ENCODE peak calls at places on chromosome X, in four cellular contexts. One of them, this sample, is unnamed.

GRCh38 chrX:150649096-150649870 is 43.9 kb upstream of the MTMR1 start:
- DNase-seq in CD8-positive, alpha-beta T cell: no peak
- DNase-seq in DND-41: no peak
- DNase-seq in K562: no peak
- DNase-seq in this sample: no peak

GRCh38 chrX:6228720-6229119 is at the start of gene NLGN4X:
- DNase-seq in CD8-positive, alpha-beta T cell: no peak
- DNase-seq in DND-41: peak
- DNase-seq in K562: no peak
- DNase-seq in this sample: no peak

GRCh38 chrX:91414710-91415109 is 19.9 kb upstream of the PABPC5 start:
- DNase-seq in DND-41: no peak
- DNase-seq in K562: no peak
- DNase-seq in CD8-positive, alpha-beta T cell: no peak
- DNase-seq in this sample: no peak

GRCh38 chrX:9530848-9531274 is 66.0 kb downstream of the TBL1X start:
- DNase-seq in DND-41: peak
- DNase-seq in K562: peak
- DNase-seq in CD8-positive, alpha-beta T cell: peak
- DNase-seq in this sample: no peak

GRCh38 chrX:17635231-17635630 is 102.1 kb upstream of the SCML1 start:
- DNase-seq in DND-41: no peak
- DNase-seq in K562: no peak
- DNase-seq in CD8-positive, alpha-beta T cell: no peak
- DNase-seq in this sample: peak

GRCh38 chrX:3806630-3807029 is 93.2 kb upstream of the PRKX start:
- DNase-seq in CD8-positive, alpha-beta T cell: no peak
- DNase-seq in K562: no peak
- DNase-seq in DND-41: no peak
- DNase-seq in this sample: no peak

GRCh38 chrX:26851981-26852380 is 611.2 kb downstream of the PPP4R3C start:
- DNase-seq in CD8-positive, alpha-beta T cell: no peak
- DNase-seq in DND-41: no peak
- DNase-seq in K562: no peak
- DNase-seq in this sample: no peak

GRCh38 chrX:32839781-32840180 is 371.6 kb downstream of the DMD start:
- DNase-seq in DND-41: no peak
- DNase-seq in CD8-positive, alpha-beta T cell: no peak
- DNase-seq in K562: no peak
- DNase-seq in this sample: no peak

GRCh38 chrX:45719751-45720501 is 519.2 kb upstream of the DIPK2B start:
- DNase-seq in CD8-positive, alpha-beta T cell: no peak
- DNase-seq in K562: no peak
- DNase-seq in DND-41: no peak
- DNase-seq in this sample: no peak

GRCh38 chrX:37753384-37753783 is 26.5 kb upstream of the CYBB start:
- DNase-seq in CD8-positive, alpha-beta T cell: no peak
- DNase-seq in K562: no peak
- DNase-seq in DND-41: no peak
- DNase-seq in this sample: no peak

GRCh38 chrX:119784747-119785446 is 6.5 kb downstream of the RPL39 start:
- DNase-seq in CD8-positive, alpha-beta T cell: peak
- DNase-seq in K562: peak
- DNase-seq in DND-41: peak
- DNase-seq in this sample: no peak

DNA sequence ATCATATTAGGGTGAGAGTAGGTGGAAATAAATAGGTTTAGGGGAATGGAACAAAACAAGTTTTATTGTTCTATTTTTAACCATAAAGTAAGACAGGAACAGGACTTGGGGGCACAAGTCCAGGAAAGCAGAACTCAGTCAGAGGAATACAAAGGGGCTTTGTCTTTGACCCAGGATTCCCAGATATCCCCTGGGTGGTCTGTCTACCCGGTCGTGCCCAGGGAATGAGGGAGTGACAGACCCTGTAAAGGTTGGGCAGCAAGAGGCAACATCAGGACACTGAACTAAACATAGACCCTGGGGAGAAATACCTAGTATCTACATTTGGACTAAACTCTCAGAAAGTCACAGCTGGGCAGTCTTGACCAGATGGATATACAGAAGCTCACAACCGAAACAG is 50.6 kb downstream of the PTCHD1 start:
- DNase-seq in K562: no peak
- DNase-seq in CD8-positive, alpha-beta T cell: no peak
- DNase-seq in DND-41: no peak
- DNase-seq in this sample: no peak
- TF ChIP-seq CTCF in K562: no peak
- TF ChIP-seq CTCF in CD8-positive, alpha-beta T cell: no peak
- TF ChIP-seq CTCF in DND-41: no peak
- TF ChIP-seq CTCF in this sample: no peak

GRCh38 chrX:134782796-134783195 is 124.5 kb upstream of the PLAC1 start:
- DNase-seq in CD8-positive, alpha-beta T cell: no peak
- DNase-seq in K562: no peak
- DNase-seq in DND-41: no peak
- DNase-seq in this sample: no peak
- TF ChIP-seq CTCF in CD8-positive, alpha-beta T cell: no peak
- TF ChIP-seq CTCF in K562: peak
- TF ChIP-seq CTCF in DND-41: peak
- TF ChIP-seq CTCF in this sample: peak

GRCh38 chrX:154091678-154092077 is 5.8 kb downstream of the MECP2 start:
- DNase-seq in K562: no peak
- DNase-seq in DND-41: no peak
- DNase-seq in CD8-positive, alpha-beta T cell: no peak
- DNase-seq in this sample: no peak
- TF ChIP-seq CTCF in K562: no peak
- TF ChIP-seq CTCF in DND-41: no peak
- TF ChIP-seq CTCF in CD8-positive, alpha-beta T cell: no peak
- TF ChIP-seq CTCF in this sample: no peak

GRCh38 chrX:2627272-2627867 is 63.7 kb upstream of the CD99 start:
- DNase-seq in K562: peak
- DNase-seq in DND-41: peak
- DNase-seq in CD8-positive, alpha-beta T cell: peak
- DNase-seq in this sample: no peak
- TF ChIP-seq CTCF in K562: peak
- TF ChIP-seq CTCF in DND-41: peak
- TF ChIP-seq CTCF in CD8-positive, alpha-beta T cell: peak
- TF ChIP-seq CTCF in this sample: peak

DNA sequence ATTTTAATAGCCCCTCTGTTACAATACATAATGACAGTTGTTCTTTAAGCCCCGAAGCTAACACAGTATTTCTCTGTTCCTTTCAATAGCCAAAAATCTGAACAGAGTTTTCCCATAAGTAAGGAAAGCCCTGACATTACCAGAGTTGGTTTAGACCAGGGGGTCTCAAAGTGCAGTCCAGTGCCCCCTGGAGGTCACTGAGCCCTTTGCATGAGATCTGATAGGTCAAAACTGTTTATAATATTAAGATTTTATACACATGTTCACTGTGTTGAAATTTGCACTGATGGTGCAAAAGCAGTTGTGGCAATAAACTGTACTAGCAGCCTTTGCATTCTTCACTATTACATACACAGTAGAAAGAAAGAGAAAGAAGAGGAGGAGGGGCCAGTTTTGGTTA is 177.1 kb downstream of the SPANXN3 start:
- DNase-seq in DND-41: no peak
- DNase-seq in CD8-positive, alpha-beta T cell: no peak
- DNase-seq in K562: no peak
- DNase-seq in this sample: no peak
- TF ChIP-seq CTCF in DND-41: no peak
- TF ChIP-seq CTCF in CD8-positive, alpha-beta T cell: no peak
- TF ChIP-seq CTCF in K562: no peak
- TF ChIP-seq CTCF in this sample: peak

DNA sequence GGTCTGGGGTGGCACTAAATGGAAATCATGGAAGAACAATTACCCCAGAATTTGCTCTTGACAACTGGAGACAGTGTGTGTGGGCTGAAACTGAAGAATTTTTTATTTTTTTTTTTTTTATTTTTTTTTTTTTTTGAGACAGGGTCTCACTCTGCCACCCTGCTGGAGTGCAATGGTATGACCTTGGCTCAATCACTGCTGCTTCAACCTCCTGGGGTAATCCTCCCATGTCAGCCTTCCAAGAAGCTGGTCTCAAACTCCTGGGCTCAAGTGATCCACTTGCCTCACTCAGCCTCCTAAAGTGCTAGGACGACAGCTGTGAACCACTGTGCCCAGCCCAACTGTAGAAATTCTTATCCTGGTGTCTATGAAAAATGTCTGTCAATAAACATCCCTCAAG is 127.9 kb upstream of the MAP3K15 start:
- DNase-seq in CD8-positive, alpha-beta T cell: no peak
- DNase-seq in K562: no peak
- DNase-seq in DND-41: no peak
- DNase-seq in this sample: no peak
- TF ChIP-seq CTCF in CD8-positive, alpha-beta T cell: no peak
- TF ChIP-seq CTCF in K562: no peak
- TF ChIP-seq CTCF in DND-41: no peak
- TF ChIP-seq CTCF in this sample: peak

DNA sequence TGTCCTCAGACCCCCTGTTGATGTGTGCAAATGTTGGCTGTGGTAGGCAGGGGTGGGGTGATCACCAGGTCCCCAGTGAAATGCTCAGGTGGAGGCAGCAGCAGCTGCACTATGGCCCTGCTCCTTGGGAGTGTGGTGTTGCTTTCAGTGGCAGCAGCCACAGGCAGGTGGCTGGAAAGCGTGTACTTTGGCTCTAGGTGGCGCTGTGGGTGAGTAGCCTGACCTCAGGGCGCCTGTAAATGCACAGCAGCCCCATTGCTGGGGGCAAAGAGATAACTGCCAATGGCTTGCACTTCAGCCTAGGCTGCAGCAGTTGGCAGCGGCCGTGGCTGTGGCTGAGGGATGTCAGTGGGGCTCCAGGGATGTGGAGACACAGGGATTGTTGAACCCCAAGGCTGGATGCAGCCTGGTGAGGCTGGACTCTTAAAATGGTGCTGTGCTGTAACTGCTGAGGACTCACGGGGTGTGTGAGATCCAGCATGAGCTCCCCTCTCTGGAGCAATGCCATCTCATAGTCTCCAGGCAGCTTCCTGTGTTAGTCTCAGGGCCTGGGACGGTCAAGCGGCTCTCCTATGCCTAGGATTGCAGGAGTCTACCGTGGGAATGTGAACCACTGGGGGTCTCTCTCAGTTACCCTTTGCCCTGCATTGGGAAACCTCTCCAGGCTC is 421.7 kb upstream of the HTR2C start:
- DNase-seq in K562: no peak
- DNase-seq in CD8-positive, alpha-beta T cell: no peak
- DNase-seq in DND-41: no peak
- DNase-seq in this sample: no peak
- TF ChIP-seq CTCF in K562: peak
- TF ChIP-seq CTCF in CD8-positive, alpha-beta T cell: no peak
- TF ChIP-seq CTCF in DND-41: peak
- TF ChIP-seq CTCF in this sample: peak

GRCh38 chrX:23919706-23920320 is 12.0 kb downstream of the CXorf58 start:
- DNase-seq in CD8-positive, alpha-beta T cell: no peak
- DNase-seq in DND-41: no peak
- DNase-seq in K562: no peak
- DNase-seq in this sample: no peak
- TF ChIP-seq CTCF in CD8-positive, alpha-beta T cell: no peak
- TF ChIP-seq CTCF in DND-41: no peak
- TF ChIP-seq CTCF in K562: peak
- TF ChIP-seq CTCF in this sample: peak

GRCh38 chrX:53163436-53163835 is 61.6 kb downstream of the KDM5C start:
- DNase-seq in DND-41: no peak
- DNase-seq in CD8-positive, alpha-beta T cell: no peak
- DNase-seq in K562: no peak
- DNase-seq in this sample: no peak
- TF ChIP-seq CTCF in DND-41: no peak
- TF ChIP-seq CTCF in CD8-positive, alpha-beta T cell: no peak
- TF ChIP-seq CTCF in K562: no peak
- TF ChIP-seq CTCF in this sample: no peak

GRCh38 chrX:13747836-13748235 is 13.3 kb downstream of the OFD1 start:
- DNase-seq in K562: peak
- DNase-seq in CD8-positive, alpha-beta T cell: peak
- DNase-seq in DND-41: peak
- DNase-seq in this sample: no peak
- TF ChIP-seq CTCF in K562: peak
- TF ChIP-seq CTCF in CD8-positive, alpha-beta T cell: no peak
- TF ChIP-seq CTCF in DND-41: peak
- TF ChIP-seq CTCF in this sample: peak